ENCODE peak calls at places on chromosomes 7 and 10, in ten cellular contexts. T is activated CD4-positive, CD25-positive, alpha-beta regulatory T cell; J is RPMI8226; N is cardiac muscle cell; Y is frontal cortex; I is brain microvascular endothelial cell; Z is AG20443; P is hippocampal formation; F is stimulated activated CD4-positive, alpha-beta T cell treated with anti-CD3 and anti-CD28 coated beads, Interleukin-1b, Interleukin-23, amount 100 ng/mL, for 24 hours; G is stimulated activated CD8-positive, alpha-beta memory T cell treated with anti-CD3 and anti-CD28 coated beads, Interleukin-7, amount 100 ng/mL, for 1 hour. V is an unnamed sample.
A peak's percentile ranks its signal among the peaks of the same experiment; 100 is the strongest.

GRCh38 chr10:133134411-133135115 is 25.5 kb upstream of the KNDC1 start:
- DNase-seq in I (no peak), F (no peak), G (no peak), P (no peak), N (no peak), T (no peak), J (no peak), Z (peak; percentile 15), Y (no peak), V (no peak)

GRCh38 chr10:99084161-99084560 is 151.5 kb downstream of the HPSE2 start:
- DNase-seq in Y (no peak), T (no peak), I (no peak), P (peak; percentile 62), J (no peak), F (no peak), G (no peak), N (no peak), Z (no peak), V (no peak)

GRCh38 chr10:97708976-97709745 is 4.4 kb upstream of the MARVELD1 start:
- DNase-seq in I (peak; percentile 83), T (no peak), P (peak; percentile 43), N (peak; percentile 89), F (peak; percentile 15), G (no peak), J (peak; percentile 37), Z (peak; percentile 88), Y (peak; percentile 63), V (peak; percentile 61)

GRCh38 chr7:139618482-139619366 is 95.2 kb downstream of the CLEC2L start:
- DNase-seq in N (peak; percentile 55), P (peak; percentile 14), J (peak; percentile 58), I (peak; percentile 29), Y (peak; percentile 37), F (peak; percentile 29), Z (peak; percentile 71), G (peak; percentile 14), T (peak; percentile 5), V (peak; percentile 60)

GRCh38 chr7:89500082-89500481 is 654.2 kb upstream of the STEAP1 start:
- DNase-seq in N (no peak), Z (no peak), T (no peak), Y (no peak), J (no peak), I (no peak), F (no peak), P (no peak), G (no peak), V (no peak)

GRCh38 chr7:116232402-116232749 is 22.0 kb downstream of the TES start:
- DNase-seq in P (no peak), G (no peak), F (no peak), I (no peak), T (no peak), J (no peak), N (peak; percentile 38), Y (no peak), Z (no peak), V (no peak)

GRCh38 chr7:117997862-117998825 is 124.9 kb upstream of the CTTNBP2 start:
- DNase-seq in T (no peak), N (no peak), Y (no peak), I (peak; percentile 4), J (no peak), F (no peak), Z (no peak), G (no peak), P (no peak), V (no peak)

GRCh38 chr10:8913720-8914119 is 859.2 kb downstream of the GATA3 start:
- DNase-seq in Y (no peak), J (no peak), F (no peak), P (no peak), I (no peak), G (no peak), N (no peak), T (no peak), Z (no peak), V (no peak)

GRCh38 chr7:148898845-148899474 is 14.9 kb upstream of the EZH2 start:
- DNase-seq in Y (no peak), T (no peak), J (no peak), I (no peak), G (no peak), N (no peak), Z (peak; percentile 18), F (no peak), P (no peak), V (no peak)

GRCh38 chr7:4642468-4643203 is 39.5 kb upstream of the FOXK1 start:
- DNase-seq in Z (no peak), I (no peak), F (no peak), P (no peak), J (no peak), Y (no peak), G (no peak), T (no peak), N (no peak), V (no peak)

GRCh38 chr10:15804109-15804508 is 56.2 kb downstream of the MINDY3 start:
- DNase-seq in J (no peak), I (no peak), F (no peak), P (no peak), Z (no peak), T (no peak), N (no peak), Y (no peak), G (no peak), V (no peak)

V was measured in BE2C.